ENCODE peak calls at places on chromosomes 11 and 22, in nine cellular contexts. I is heart left ventricle, P is body of pancreas, R is cardiac muscle cell, F is fibroblast of lung, U is kidney, X is neural progenitor cell, B is suprapubic skin, S is testis. K is an unnamed sample. For H3K4me1, the result is how much of the 10 kb centered on the place peaks cover.

GRCh38 chr11:8247312-8247711 is 16.4 kb downstream of the LMO1 start:
- DNase-seq in B (no peak), P (peak), S (no peak), R (no peak), X (no peak), U (peak), I (no peak), F (no peak), K (no peak)

GRCh38 chr11:111097191-111097590 is 148.3 kb upstream of the POU2AF2 start:
- DNase-seq in F (peak), R (no peak), U (peak), B (no peak), P (peak), S (peak), I (no peak), X (peak), K (no peak)

GRCh38 chr22:35785181-35785923 is 67.7 kb downstream of the APOL5 start:
- DNase-seq in U (no peak), X (no peak), P (no peak), B (no peak), R (no peak), I (no peak), F (no peak), S (no peak), K (no peak)

GRCh38 chr11:102111011-102111786 is 952 bp downstream of the YAP1 start:
- DNase-seq in S (peak), U (peak), X (peak), P (peak), I (peak), R (peak), B (peak), F (peak), K (peak)

GRCh38 chr22:39926175-39927152 is 25.6 kb downstream of the GRAP2 start:
- DNase-seq in I (no peak), X (no peak), U (no peak), F (no peak), P (no peak), S (no peak), R (no peak), B (no peak), K (no peak)

GRCh38 chr22:43890901-43891331 is 897 bp downstream of the PNPLA5 start:
- DNase-seq in R (no peak), F (no peak), U (peak), B (no peak), X (no peak), I (no peak), P (no peak), S (no peak), K (no peak)

GRCh38 chr11:134052395-134052987 is 16.4 kb upstream of the JAM3 start:
- DNase-seq in P (no peak), S (no peak), X (no peak), I (no peak), F (no peak), U (no peak), B (no peak), R (no peak), K (no peak)

GRCh38 chr11:97702948-97703347 is 1313.1 kb downstream of the JRKL start:
- DNase-seq in X (no peak), I (no peak), B (no peak), S (no peak), F (no peak), R (no peak), P (no peak), U (no peak), K (no peak)

GRCh38 chr11:134994431-134994830 is 582.4 kb upstream of the B3GAT1 start:
- DNase-seq in S (no peak), R (no peak), P (no peak), F (no peak), B (no peak), I (no peak), U (no peak), X (peak), K (no peak)

GRCh38 chr11:10564692-10565318 is 3.7 kb downstream of the LYVE1 start:
- DNase-seq in X (no peak), P (no peak), R (no peak), B (no peak), I (no peak), F (peak), U (no peak), S (peak), K (no peak)

GRCh38 chr11:132623496-132623895 is 908.8 kb downstream of the OPCML start:
- DNase-seq in X (no peak), I (no peak), R (no peak), F (no peak), U (no peak), S (no peak), P (no peak), B (no peak), K (no peak)

GRCh38 chr11:60991457-60991856 is 20.0 kb downstream of the CD6 start:
- DNase-seq in X (no peak), I (no peak), F (no peak), S (no peak), U (no peak), B (no peak), R (no peak), P (no peak), K (no peak)

GRCh38 chr11:22521226-22521625 is 104.4 kb downstream of the FANCF start:
- DNase-seq in P (no peak), I (no peak), U (no peak), S (no peak), R (no peak), B (no peak), X (no peak), F (peak), K (no peak)

GRCh38 chr11:74179234-74180126 is 8.4 kb downstream of the PPME1 start:
- DNase-seq in S (no peak), U (no peak), F (peak), P (no peak), B (no peak), I (no peak), X (no peak), R (no peak), K (no peak)

GRCh38 chr11:68673991-68674390 is 10.4 kb upstream of the GAL start:
- DNase-seq in X (no peak), S (no peak), U (no peak), I (no peak), B (no peak), F (no peak), P (no peak), R (no peak), K (no peak)

GRCh38 chr11:67095214-67095507 is 23.9 kb upstream of the KDM2A start:
- DNase-seq in U (no peak), F (no peak), I (no peak), B (no peak), X (no peak), R (no peak), P (no peak), S (no peak), K (no peak)

GRCh38 chr11:67071420-67072284 is 15.0 kb downstream of the RHOD start:
- DNase-seq in B (no peak), I (peak), F (peak), X (peak), S (peak), R (peak), U (no peak), P (peak), K (no peak)

DNA sequence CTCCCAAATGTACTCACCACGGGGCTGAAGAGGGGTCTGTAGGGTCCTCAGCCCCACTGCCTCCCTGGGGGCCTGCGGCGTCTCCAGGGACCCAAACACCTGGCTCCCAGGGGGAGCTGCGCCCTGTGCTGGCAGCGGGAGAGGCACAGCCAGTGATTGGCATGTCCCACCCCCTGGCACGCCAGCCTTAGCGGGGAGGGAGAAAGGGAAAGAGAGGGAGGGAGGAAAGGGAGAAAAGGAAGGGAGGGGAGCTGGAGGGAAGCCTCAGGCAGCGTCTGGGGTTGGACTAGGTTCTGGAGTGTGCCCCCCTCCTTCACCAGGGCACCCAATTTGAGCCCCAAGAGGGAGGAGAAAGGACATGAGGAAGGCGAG is at the start of gene CHRM1:
- DNase-seq in U (no peak), X (no peak), I (no peak), F (no peak), P (peak), B (no peak), R (no peak), S (no peak), K (no peak)
- H3K27ac ChIP-seq in U (no peak), X (no peak), I (no peak), F (no peak), P (no peak), B (peak), R (peak), S (no peak), K (no peak)

GRCh38 chr22:37549704-37550059 is 10.6 kb upstream of the CDC42EP1 start:
- DNase-seq in R (peak), P (peak), S (peak), U (peak), F (peak), X (peak), I (no peak), B (no peak), K (no peak)
- H3K4me1 ChIP-seq in R (under half), P (half or more), S (under half), U (under half), F (under half), X (half or more), I (under half), B (half or more), K (half or more)

GRCh38 chr22:45442120-45442519 is 28.6 kb downstream of the RIBC2 start:
- DNase-seq in B (no peak), F (no peak), X (peak), R (no peak), P (no peak), I (no peak), U (no peak), S (no peak), K (no peak)

GRCh38 chr22:45444168-45444567 is 30.7 kb downstream of the RIBC2 start:
- DNase-seq in P (no peak), S (no peak), U (no peak), X (no peak), B (no peak), F (peak), R (no peak), I (no peak), K (no peak)

GRCh38 chr22:45438364-45438763 is 24.9 kb downstream of the RIBC2 start:
- DNase-seq in R (no peak), F (peak), P (no peak), I (no peak), S (no peak), X (no peak), B (no peak), U (no peak), K (no peak)

GRCh38 chr22:45445031-45445710 is 31.7 kb downstream of the RIBC2 start:
- DNase-seq in X (no peak), U (no peak), B (no peak), P (no peak), I (no peak), F (no peak), S (no peak), R (peak), K (no peak)

DNA sequence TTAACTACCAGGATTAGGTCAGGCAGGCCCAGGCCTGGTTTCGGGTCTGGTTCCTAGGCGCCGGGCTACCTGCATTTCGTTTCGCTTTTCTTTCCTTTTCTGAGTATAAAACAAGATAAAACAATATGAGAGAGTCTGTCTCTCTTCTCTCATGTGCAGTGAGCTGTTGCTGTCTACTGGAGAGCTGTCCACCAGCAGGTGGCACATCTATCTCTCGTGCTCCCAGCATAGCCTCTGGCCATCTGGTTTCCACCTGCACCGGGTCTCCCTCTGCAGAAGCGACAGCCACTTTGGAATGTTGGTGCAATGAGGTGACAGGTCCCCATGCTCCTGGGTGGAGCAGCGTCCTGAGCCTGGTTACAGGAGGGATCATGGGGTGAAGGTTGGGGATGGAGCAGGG is 27.7 kb downstream of the RIBC2 start:
- DNase-seq in U (no peak), I (no peak), P (peak), R (peak), F (peak), B (no peak), S (peak), X (peak), K (no peak)
- TF ChIP-seq CTCF in U (peak), I (peak), P (peak), R (peak), F (peak), B (peak), S (peak), X (peak), K (peak)

GRCh38 chr11:128291043-128291442 is 296.3 kb downstream of the ETS1 start:
- DNase-seq in R (no peak), S (no peak), F (no peak), U (no peak), B (no peak), P (no peak), I (no peak), X (no peak), K (no peak)

GRCh38 chr11:128288368-128288767 is 299.0 kb downstream of the ETS1 start:
- DNase-seq in I (no peak), X (no peak), R (peak), U (no peak), P (no peak), S (no peak), B (no peak), F (no peak), K (no peak)

GRCh38 chr11:128289048-128289447 is 298.3 kb downstream of the ETS1 start:
- DNase-seq in R (no peak), F (no peak), I (no peak), X (no peak), S (no peak), P (no peak), U (no peak), B (no peak), K (no peak)

GRCh38 chr11:128291835-128292234 is 295.5 kb downstream of the ETS1 start:
- DNase-seq in X (no peak), U (peak), I (no peak), P (no peak), S (no peak), B (no peak), R (no peak), F (no peak), K (no peak)

DNA sequence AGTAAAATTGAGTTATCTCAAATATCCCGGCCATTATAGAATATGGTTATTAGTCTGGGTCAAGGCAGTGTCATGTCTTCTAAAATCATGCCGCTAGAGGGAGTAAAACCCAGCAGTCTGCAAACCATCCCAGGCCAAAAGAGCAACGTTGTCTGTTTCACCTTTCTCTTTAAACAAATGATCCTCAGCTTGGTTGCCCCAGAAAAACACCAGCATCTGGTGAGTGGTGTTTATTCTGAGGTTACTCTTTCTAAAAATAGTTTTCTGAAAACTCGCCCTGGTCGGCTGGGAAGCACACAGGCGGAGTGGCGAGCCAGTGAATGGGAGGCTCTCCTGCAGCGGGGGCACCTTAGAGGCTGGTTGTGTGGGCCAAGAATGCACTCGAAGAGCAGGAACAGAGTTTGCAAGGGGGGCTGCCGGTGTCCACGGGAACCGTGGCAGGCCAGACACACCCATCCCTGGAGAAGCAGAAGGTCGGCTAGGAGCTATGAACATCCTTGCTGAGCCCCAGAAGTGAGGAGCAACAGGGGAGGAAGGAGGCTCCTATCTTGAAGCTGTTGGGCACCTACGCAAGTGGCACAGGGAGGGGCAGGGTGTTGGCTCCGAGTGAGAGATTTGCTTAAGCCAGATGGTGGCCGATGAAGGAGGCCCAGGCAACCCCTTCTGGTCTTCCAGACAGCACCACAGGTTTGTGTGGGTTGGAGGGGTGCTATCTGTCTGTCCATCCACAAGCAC is 297.1 kb downstream of the ETS1 start:
- DNase-seq in P (peak), R (peak), F (peak), S (peak), B (no peak), U (peak), X (peak), I (peak), K (no peak)
- H3K27ac ChIP-seq in P (peak), R (no peak), F (peak), S (no peak), B (peak), U (no peak), X (no peak), I (peak), K (peak)

GRCh38 chr11:63602296-63602695 is 11.9 kb downstream of the PLAAT3 start:
- DNase-seq in X (no peak), F (peak), P (no peak), U (no peak), I (no peak), S (peak), B (no peak), R (no peak), K (no peak)
- H3K4me1 ChIP-seq in X (under half), F (under half), P (under half), U (under half), I (under half), S (under half), B (under half), R (under half), K (under half)

GRCh38 chr22:38739300-38740055 is 16.3 kb downstream of the SUN2 start:
- DNase-seq in X (no peak), I (peak), F (no peak), R (no peak), S (no peak), U (peak), P (no peak), B (no peak), K (no peak)

GRCh38 chr22:38741166-38741565 is 14.6 kb downstream of the SUN2 start:
- DNase-seq in F (no peak), I (peak), B (no peak), X (no peak), R (no peak), U (no peak), S (no peak), P (no peak), K (no peak)

GRCh38 chr22:38740116-38740723 is 15.6 kb downstream of the SUN2 start:
- DNase-seq in S (no peak), B (no peak), P (no peak), F (no peak), R (no peak), X (no peak), I (peak), U (peak), K (no peak)

GRCh38 chr22:38741576-38741975 is 14.2 kb downstream of the SUN2 start:
- DNase-seq in F (no peak), R (no peak), U (no peak), I (peak), P (no peak), B (no peak), X (no peak), S (no peak), K (no peak)

GRCh38 chr22:38740754-38741153 is 15.0 kb downstream of the SUN2 start:
- DNase-seq in S (no peak), X (no peak), F (no peak), B (no peak), I (peak), R (no peak), U (no peak), P (no peak), K (no peak)
- TF ChIP-seq CTCF in S (no peak), X (no peak), F (no peak), B (no peak), I (no peak), R (no peak), U (no peak), P (no peak), K (no peak)

DNA sequence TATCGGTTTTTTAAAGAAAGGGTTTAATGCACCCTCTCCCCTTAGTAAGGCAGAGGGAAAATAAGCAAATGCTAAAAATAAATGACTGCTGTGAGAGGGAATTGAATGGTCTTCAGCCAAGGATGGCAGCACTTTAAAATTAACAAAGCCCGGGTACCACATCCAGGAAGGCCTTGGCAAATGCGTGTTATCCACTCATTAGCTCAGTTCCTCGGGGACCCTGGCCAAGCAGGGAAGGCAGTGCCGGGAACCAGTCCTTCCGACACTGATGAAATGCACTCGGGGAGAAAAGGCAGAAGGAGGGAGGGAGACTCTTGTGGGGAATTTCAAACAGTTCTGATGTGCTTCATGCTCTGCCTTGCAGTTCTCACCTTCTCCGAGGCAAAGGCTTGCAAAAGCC is 38.3 kb downstream of the CLPB start:
- DNase-seq in R (no peak), P (no peak), F (no peak), B (no peak), S (no peak), X (no peak), U (no peak), I (no peak), K (no peak)
- H3K27ac ChIP-seq in R (no peak), P (no peak), F (no peak), B (no peak), S (no peak), X (no peak), U (no peak), I (no peak), K (peak)

GRCh38 chr11:17561466-17562001 is 14.5 kb downstream of the OTOG start:
- DNase-seq in F (no peak), I (no peak), X (no peak), U (peak), P (no peak), S (no peak), R (no peak), B (no peak), K (no peak)
- H3K4me1 ChIP-seq in F (under half), I (under half), X (under half), U (under half), P (under half), S (under half), R (under half), B (under half), K (under half)

K was measured in thoracic aorta.